ENCODE peak calls at places on chromosome 19, in six cellular contexts. Y, W, D, M, N and Z are unnamed samples.

GRCh38 chr19:30745476-30745985 is 373.3 kb downstream of the ZNF536 start:
- DNase-seq in Y (no peak), N (no peak), M (no peak), D (no peak), W (no peak), Z (no peak)

GRCh38 chr19:10368101-10368803 is 12.1 kb downstream of the TYK2 start:
- DNase-seq in D (no peak), W (no peak), N (no peak), Y (no peak), M (no peak), Z (no peak)

GRCh38 chr19:50460161-50460765 is 16.0 kb upstream of the EMC10 start:
- DNase-seq in N (peak), Y (peak), W (no peak), M (no peak), D (no peak), Z (peak)

GRCh38 chr19:6718111-6718740 is 2.2 kb downstream of the C3 start:
- DNase-seq in W (no peak), D (no peak), M (no peak), N (no peak), Y (no peak), Z (no peak)

GRCh38 chr19:12665281-12665573 is 1.3 kb downstream of the MAN2B1 start:
- DNase-seq in W (peak), Y (no peak), M (no peak), N (no peak), D (no peak), Z (no peak)

GRCh38 chr19:57056972-57057371 is 62.8 kb upstream of the USP29 start:
- DNase-seq in D (peak), W (peak), N (no peak), Y (no peak), M (no peak), Z (no peak)

GRCh38 chr19:29618434-29618833 is 12.4 kb downstream of the POP4 start:
- DNase-seq in D (no peak), W (no peak), M (no peak), Y (no peak), N (no peak), Z (no peak)

GRCh38 chr19:10580979-10581631 is 6.0 kb downstream of the AP1M2 start:
- DNase-seq in D (peak), Y (peak), M (peak), N (peak), W (peak), Z (peak)

GRCh38 chr19:12952488-12953455 is 4.3 kb downstream of the GADD45GIP1 start:
- DNase-seq in N (no peak), D (no peak), M (no peak), W (no peak), Y (peak), Z (peak)

GRCh38 chr19:38658462-38659306 is 11.2 kb downstream of the ACTN4 start:
- DNase-seq in Y (peak), D (no peak), W (peak), M (no peak), N (peak), Z (peak)

GRCh38 chr19:43763473-43763939 is 8.7 kb upstream of the SMG9 start:
- DNase-seq in M (no peak), N (no peak), W (no peak), D (peak), Y (peak), Z (no peak)

GRCh38 chr19:56294557-56294956 is 20.1 kb downstream of the ZSCAN5A start:
- DNase-seq in N (no peak), D (no peak), M (no peak), W (no peak), Y (no peak), Z (peak)

GRCh38 chr19:46842791-46843190 is 7.9 kb downstream of the AP2S1 start:
- DNase-seq in W (no peak), N (no peak), Y (no peak), D (peak), M (no peak), Z (no peak)
- TF ChIP-seq CTCF in W (no peak), N (no peak), Y (no peak), D (no peak), M (no peak), Z (no peak)

GRCh38 chr19:47421844-47422395 is 2.6 kb upstream of the MEIS3 start:
- DNase-seq in D (no peak), N (no peak), W (no peak), M (no peak), Y (no peak), Z (no peak)
- H3K4me3 ChIP-seq in D (no peak), N (no peak), W (no peak), M (no peak), Y (no peak), Z (no peak)

DNA sequence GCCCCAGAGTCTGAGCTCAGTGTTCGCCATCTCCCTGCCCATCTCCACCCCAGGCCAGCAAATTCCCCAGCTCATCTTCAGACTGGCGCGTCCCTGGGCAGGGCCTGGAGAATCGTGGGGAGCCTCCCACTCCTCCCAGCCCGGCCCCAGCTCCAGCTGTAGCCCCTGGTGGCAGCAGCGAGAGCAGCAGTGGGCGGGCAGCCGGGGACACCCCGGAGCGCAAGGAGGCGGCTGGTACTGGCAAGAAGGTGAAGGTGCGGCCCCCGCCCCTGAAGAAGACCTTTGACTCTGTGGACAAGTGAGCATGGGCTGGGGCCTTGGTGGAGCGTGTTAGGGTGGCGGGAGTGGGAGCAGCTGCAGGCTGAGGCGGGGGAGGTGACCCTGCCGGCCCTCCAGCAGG is 8.4 kb upstream of the PRR19 start:
- DNase-seq in D (peak), M (no peak), W (no peak), N (no peak), Y (no peak), Z (no peak)
- TF ChIP-seq CTCF in D (no peak), M (no peak), W (no peak), N (no peak), Y (no peak), Z (peak)

GRCh38 chr19:5436101-5436947 is 18.9 kb upstream of the ZNRF4 start:
- DNase-seq in M (no peak), N (peak), Y (peak), W (no peak), D (no peak), Z (peak)
- H3K4me3 ChIP-seq in M (no peak), N (peak), Y (peak), W (no peak), D (no peak), Z (peak)

GRCh38 chr19:16679811-16680210 is 18.9 kb downstream of the TMEM38A start:
- DNase-seq in M (no peak), Y (no peak), N (no peak), D (no peak), W (no peak), Z (no peak)
- TF ChIP-seq CTCF in M (no peak), Y (no peak), N (no peak), D (no peak), W (no peak), Z (no peak)

DNA sequence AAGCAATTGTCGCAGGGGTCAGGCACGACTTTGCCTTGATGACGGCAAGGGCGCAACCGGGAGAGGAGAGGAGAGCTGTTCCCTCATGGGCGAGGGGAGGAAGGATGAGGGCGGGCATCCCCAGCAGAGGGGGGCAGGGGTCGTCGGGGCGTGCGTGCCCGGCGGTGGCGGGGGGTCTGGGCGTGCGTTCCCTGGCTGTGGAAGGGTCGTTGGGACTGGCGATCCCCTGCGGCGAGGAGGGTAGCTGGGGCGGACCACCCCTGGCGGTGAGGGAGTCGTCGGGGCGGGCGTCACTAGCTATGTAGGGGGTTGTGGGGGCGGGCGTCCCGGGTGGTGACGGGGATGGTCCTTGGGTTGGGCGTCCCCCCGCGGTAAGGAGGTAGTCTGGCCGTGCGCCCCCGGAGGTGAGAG is 1.7 kb downstream of the COMP start:
- DNase-seq in N (no peak), Y (no peak), D (no peak), M (no peak), W (no peak), Z (no peak)
- H3K4me3 ChIP-seq in N (peak), Y (no peak), D (peak), M (no peak), W (peak), Z (no peak)